ENCODE peak calls at places on chromosomes 5 and 9, in six cellular contexts. D is hepatocyte, N is choroid plexus epithelial cell, P is upper lobe of right lung, G is suprapubic skin, H is MM.1S. C is an unnamed sample.

GRCh38 chr5:139842321-139842720 is 46.7 kb downstream of the PSD2 start:
- DNase-seq in D (no peak), N (no peak), P (peak), G (no peak), H (no peak), C (no peak)

GRCh38 chr5:35229076-35230042 is 928 bp downstream of the PRLR start:
- DNase-seq in D (peak), N (no peak), P (peak), G (no peak), H (peak), C (peak)

GRCh38 chr5:74919487-74919886 is 53.3 kb upstream of the FAM169A start:
- DNase-seq in D (peak), N (peak), P (no peak), G (no peak), H (peak), C (peak)

GRCh38 chr9:121528642-121529041 is 29.0 kb upstream of the GGTA1 start:
- DNase-seq in D (no peak), N (no peak), P (no peak), G (no peak), H (no peak), C (no peak)

GRCh38 chr5:57004800-57005199 is 52.9 kb upstream of the MIER3 start:
- DNase-seq in D (peak), N (no peak), P (no peak), G (no peak), H (no peak), C (no peak)

GRCh38 chr9:114803459-114803858 is 2.4 kb downstream of the TNFSF15 start:
- DNase-seq in D (no peak), N (no peak), P (no peak), G (no peak), H (no peak), C (no peak)

GRCh38 chr5:103927739-103928138 is 365.1 kb upstream of the NUDT12 start:
- DNase-seq in D (no peak), N (no peak), P (no peak), G (no peak), H (no peak), C (no peak)

GRCh38 chr5:176317534-176318374 is 43.8 kb downstream of the KIAA1191 start:
- DNase-seq in D (no peak), N (peak), P (no peak), G (no peak), H (no peak), C (no peak)

GRCh38 chr9:136439550-136440408 is at the start of gene INPP5E:
- DNase-seq in D (peak), N (peak), P (peak), G (no peak), H (peak), C (peak)

GRCh38 chr9:113988951-113989780 is 88.9 kb downstream of the AMBP start:
- DNase-seq in D (no peak), N (no peak), P (no peak), G (no peak), H (no peak), C (no peak)

GRCh38 chr5:153813871-153814270 is 224.8 kb downstream of the FAM114A2 start:
- DNase-seq in D (no peak), N (no peak), P (no peak), G (no peak), H (no peak), C (no peak)

GRCh38 chr9:136326061-136326776 is 1.1 kb upstream of the GPSM1 start:
- DNase-seq in D (peak), N (peak), P (no peak), G (no peak), H (no peak), C (no peak)

GRCh38 chr5:141877478-141878185 is 578 bp downstream of the PCDH1 start:
- DNase-seq in D (peak), N (no peak), P (peak), G (no peak), H (peak), C (no peak)

GRCh38 chr5:123209163-123210013 is 120.3 kb downstream of the PRDM6 start:
- DNase-seq in D (peak), N (peak), P (no peak), G (no peak), H (no peak), C (peak)

GRCh38 chr9:93122721-93123221 is 11.3 kb downstream of the NINJ1 start:
- DNase-seq in D (peak), N (no peak), P (peak), G (peak), H (no peak), C (no peak)

GRCh38 chr5:171433952-171434676 is 14.7 kb downstream of the FGF18 start:
- DNase-seq in D (no peak), N (no peak), P (no peak), G (no peak), H (no peak), C (no peak)

GRCh38 chr5:173638631-173639030 is 22.2 kb upstream of the BOD1 start:
- DNase-seq in D (no peak), N (no peak), P (no peak), G (peak), H (no peak), C (no peak)

GRCh38 chr9:105191508-105192118 is 52.8 kb upstream of the SLC44A1 start:
- DNase-seq in D (no peak), N (peak), P (no peak), G (no peak), H (peak), C (peak)

GRCh38 chr5:91469517-91470165 is 86.5 kb upstream of the ARRDC3 start:
- DNase-seq in D (peak), N (peak), P (no peak), G (no peak), H (no peak), C (no peak)

GRCh38 chr9:37565661-37566618 is 10.2 kb downstream of the FBXO10 start:
- DNase-seq in D (no peak), N (no peak), P (no peak), G (no peak), H (no peak), C (peak)

GRCh38 chr5:168681556-168682183 is 102.5 kb upstream of the PANK3 start:
- DNase-seq in D (peak), N (peak), P (no peak), G (no peak), H (no peak), C (no peak)

GRCh38 chr5:138360941-138361452 is 8.5 kb downstream of the KDM3B start:
- DNase-seq in D (no peak), N (no peak), P (no peak), G (no peak), H (no peak), C (no peak)

GRCh38 chr5:107589520-107590193 is 81.1 kb downstream of the EFNA5 start:
- DNase-seq in D (no peak), N (no peak), P (no peak), G (no peak), H (no peak), C (no peak)

GRCh38 chr9:125461501-125462190 is 200.0 kb downstream of the GAPVD1 start:
- DNase-seq in D (no peak), N (no peak), P (no peak), G (no peak), H (no peak), C (no peak)

GRCh38 chr9:137502008-137502913 is 43.1 kb upstream of the NSMF start:
- DNase-seq in D (no peak), N (no peak), P (no peak), G (no peak), H (no peak), C (no peak)

GRCh38 chr9:26551451-26551850 is 341.2 kb downstream of the CAAP1 start:
- DNase-seq in D (no peak), N (no peak), P (no peak), G (no peak), H (no peak), C (no peak)

GRCh38 chr5:34923694-34924461 is 5.5 kb upstream of the DNAJC21 start:
- DNase-seq in D (peak), N (peak), P (no peak), G (no peak), H (no peak), C (peak)

GRCh38 chr5:165157209-165157608 is 1651.8 kb downstream of the MAT2B start:
- DNase-seq in D (no peak), N (no peak), P (no peak), G (no peak), H (no peak), C (no peak)

GRCh38 chr9:28598396-28598795 is 1025.1 kb upstream of the C9orf72 start:
- DNase-seq in D (no peak), N (no peak), P (no peak), G (no peak), H (no peak), C (no peak)

GRCh38 chr5:132000677-132001453 is 10.6 kb downstream of the ACSL6 start:
- DNase-seq in D (no peak), N (no peak), P (peak), G (no peak), H (no peak), C (no peak)

GRCh38 chr9:16092627-16093091 is 539.8 kb downstream of the CCDC171 start:
- DNase-seq in D (peak), N (no peak), P (no peak), G (no peak), H (no peak), C (no peak)

GRCh38 chr9:31740705-31741104 is 643.7 kb upstream of the ACO1 start:
- DNase-seq in D (no peak), N (peak), P (no peak), G (no peak), H (no peak), C (no peak)

GRCh38 chr5:40172721-40173120 is 507.0 kb upstream of the PTGER4 start:
- DNase-seq in D (no peak), N (peak), P (no peak), G (no peak), H (no peak), C (no peak)

GRCh38 chr5:170623576-170624181 is 119.9 kb downstream of the KCNIP1 start:
- DNase-seq in D (peak), N (peak), P (peak), G (no peak), H (peak), C (peak)

GRCh38 chr9:132645711-132646110 is 24.1 kb downstream of the DDX31 start:
- DNase-seq in D (no peak), N (no peak), P (no peak), G (no peak), H (no peak), C (no peak)

GRCh38 chr9:86639899-86640379 is 285.7 kb upstream of the TUT7 start:
- DNase-seq in D (peak), N (no peak), P (no peak), G (no peak), H (no peak), C (no peak)

DNA sequence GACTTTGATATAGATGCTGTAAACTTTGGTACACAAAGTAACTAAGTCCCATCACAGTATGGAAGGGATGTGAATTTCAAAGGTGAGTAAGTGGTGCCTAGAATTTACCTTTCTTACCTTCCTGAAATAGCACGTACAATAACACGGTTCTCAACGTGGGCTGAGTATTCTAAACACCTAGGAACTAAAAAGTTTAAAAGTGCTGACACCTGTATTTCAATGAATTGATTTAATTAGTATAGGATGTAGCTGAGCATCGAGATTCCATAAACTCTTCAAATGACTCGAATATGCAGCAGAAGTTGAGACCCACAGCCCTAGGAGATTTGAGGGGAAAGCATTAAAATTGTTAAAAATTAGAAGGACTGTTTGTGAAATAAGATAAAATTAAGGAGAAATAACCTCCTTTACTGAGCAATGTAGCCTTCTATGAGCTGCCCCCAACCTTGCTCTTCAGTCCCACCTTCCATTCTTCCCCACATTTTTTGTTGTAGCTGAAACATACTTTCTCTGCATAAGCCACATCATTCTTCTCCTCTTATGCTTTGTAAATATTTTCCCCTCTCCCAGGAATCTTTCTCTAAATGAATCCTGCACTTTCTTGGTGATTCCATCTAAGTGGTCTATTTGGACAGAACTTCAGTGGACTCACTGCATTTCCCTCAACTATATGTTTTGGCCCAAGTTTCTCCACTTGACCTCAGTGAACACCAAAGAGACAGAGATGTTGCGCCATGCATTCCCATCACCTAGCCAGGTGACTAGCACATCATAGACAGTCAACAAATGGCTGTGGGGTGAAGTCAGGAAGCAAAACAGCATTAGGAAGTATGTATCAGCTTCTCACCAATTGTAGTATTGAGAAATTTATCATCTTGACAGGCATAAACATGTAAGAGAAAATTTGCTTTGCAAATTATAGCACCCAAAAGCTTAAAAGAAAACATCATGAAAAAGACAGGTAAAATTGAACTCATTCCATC is 156.5 kb upstream of the TAS2R1 start:
- DNase-seq in D (no peak), N (no peak), P (no peak), G (no peak), H (no peak), C (no peak)
- H3K4me3 ChIP-seq in D (no peak), N (no peak), P (no peak), G (no peak), H (no peak), C (no peak)

GRCh38 chr5:144487207-144487606 is 316.5 kb downstream of the KCTD16 start:
- DNase-seq in D (no peak), N (no peak), P (no peak), G (no peak), H (no peak), C (no peak)
- TF ChIP-seq CTCF in D (no peak), N (peak), P (no peak), G (no peak), H (no peak), C (peak)

GRCh38 chr5:117405197-117405596 is 830.6 kb upstream of the SEMA6A start:
- DNase-seq in D (no peak), N (no peak), P (no peak), G (no peak), H (no peak), C (no peak)
- H3K4me3 ChIP-seq in D (no peak), N (no peak), P (no peak), G (no peak), H (no peak), C (no peak)

GRCh38 chr9:97766610-97767009 is 69.5 kb upstream of the XPA start:
- DNase-seq in D (no peak), N (no peak), P (no peak), G (no peak), H (no peak), C (no peak)

GRCh38 chr9:97770808-97771372 is 73.8 kb upstream of the XPA start:
- DNase-seq in D (no peak), N (no peak), P (no peak), G (no peak), H (no peak), C (no peak)

GRCh38 chr9:97767891-97768290 is 70.8 kb upstream of the XPA start:
- DNase-seq in D (no peak), N (no peak), P (no peak), G (no peak), H (no peak), C (no peak)

GRCh38 chr9:97768731-97769130 is 71.6 kb upstream of the XPA start:
- DNase-seq in D (no peak), N (peak), P (no peak), G (no peak), H (no peak), C (no peak)

DNA sequence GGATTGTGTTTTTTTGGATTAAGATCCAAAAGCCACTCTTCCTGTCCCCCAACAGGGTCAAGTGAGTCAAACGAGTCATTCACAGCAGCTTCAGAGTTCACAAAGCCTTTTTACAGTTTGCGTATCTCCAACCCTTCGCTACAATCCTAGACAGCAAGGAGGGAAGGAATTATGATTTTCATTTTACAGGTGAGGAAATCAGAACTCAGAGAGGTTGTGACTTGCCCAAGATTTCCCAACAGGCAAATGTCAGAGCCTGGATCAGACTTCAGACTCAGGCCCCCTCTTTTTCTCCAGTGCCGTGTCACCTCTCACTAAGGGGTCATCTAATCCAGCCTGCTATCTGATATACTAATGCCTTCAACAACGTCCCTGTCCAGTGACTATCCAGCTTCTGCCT is 72.1 kb upstream of the XPA start:
- DNase-seq in D (no peak), N (no peak), P (no peak), G (no peak), H (no peak), C (no peak)
- TF ChIP-seq CTCF in D (no peak), N (no peak), P (no peak), G (no peak), H (no peak), C (no peak)

GRCh38 chr9:6230037-6230778 is 14.6 kb downstream of the IL33 start:
- DNase-seq in D (peak), N (peak), P (no peak), G (no peak), H (no peak), C (no peak)

GRCh38 chr9:6224393-6225154 is 9.0 kb downstream of the IL33 start:
- DNase-seq in D (no peak), N (no peak), P (no peak), G (no peak), H (no peak), C (no peak)

GRCh38 chr9:6229604-6230003 is 14.0 kb downstream of the IL33 start:
- DNase-seq in D (peak), N (peak), P (no peak), G (no peak), H (no peak), C (no peak)

GRCh38 chr9:6229186-6229585 is 13.6 kb downstream of the IL33 start:
- DNase-seq in D (no peak), N (no peak), P (no peak), G (no peak), H (no peak), C (no peak)

GRCh38 chr9:6226696-6227095 is 11.1 kb downstream of the IL33 start:
- DNase-seq in D (no peak), N (peak), P (no peak), G (no peak), H (no peak), C (peak)
- H3K4me3 ChIP-seq in D (no peak), N (no peak), P (no peak), G (no peak), H (no peak), C (no peak)

GRCh38 chr5:95887977-95888376 is 65.5 kb upstream of the GLRX start:
- DNase-seq in D (peak), N (no peak), P (no peak), G (no peak), H (no peak), C (no peak)

GRCh38 chr5:95895223-95895622 is 66.4 kb downstream of the ELL2 start:
- DNase-seq in D (no peak), N (no peak), P (no peak), G (no peak), H (no peak), C (no peak)

GRCh38 chr5:95891499-95891898 is 69.0 kb upstream of the GLRX start:
- DNase-seq in D (no peak), N (no peak), P (no peak), G (no peak), H (no peak), C (no peak)

GRCh38 chr5:95895771-95896170 is 65.9 kb downstream of the ELL2 start:
- DNase-seq in D (no peak), N (no peak), P (no peak), G (no peak), H (no peak), C (no peak)

GRCh38 chr5:95892784-95893354 is 68.8 kb downstream of the ELL2 start:
- DNase-seq in D (peak), N (peak), P (no peak), G (no peak), H (peak), C (peak)
- TF ChIP-seq CTCF in D (peak), N (peak), P (peak), G (no peak), H (peak), C (peak)

DNA sequence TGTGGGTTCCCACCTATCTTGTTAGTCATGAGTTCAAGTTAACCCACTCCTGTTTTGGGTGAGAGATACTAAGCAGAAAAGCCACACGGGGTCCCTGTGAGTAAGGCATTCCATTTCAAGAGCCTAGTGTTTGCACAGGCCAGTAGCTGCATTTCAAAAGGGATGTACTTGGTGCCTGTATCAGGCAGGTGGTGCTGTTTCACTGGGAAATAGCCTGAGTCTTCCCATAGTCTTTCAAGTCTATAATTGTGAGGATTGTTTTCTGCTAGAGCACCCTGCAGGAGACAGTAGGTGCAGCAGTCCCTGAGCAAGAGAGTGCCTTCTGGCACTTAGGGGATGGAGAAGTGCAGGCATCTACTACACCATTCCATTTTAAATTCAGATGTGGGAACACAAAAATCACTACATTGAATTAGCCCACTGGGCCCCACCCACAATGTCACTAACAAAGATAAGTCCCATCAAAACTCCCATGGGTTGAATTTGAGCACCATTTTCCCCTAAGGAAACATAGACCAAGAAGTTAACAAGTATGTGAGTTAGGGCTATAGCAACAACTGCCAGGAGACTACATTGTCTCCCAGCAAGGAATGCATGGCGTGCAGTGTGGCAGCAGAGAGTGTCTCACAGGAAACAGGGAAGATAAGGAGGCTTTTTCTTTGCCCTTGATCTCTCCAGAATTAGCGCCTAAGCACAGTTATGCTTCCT is 263.2 kb downstream of the COX7C start:
- DNase-seq in D (peak), N (peak), P (no peak), G (no peak), H (peak), C (peak)
- H3K4me3 ChIP-seq in D (no peak), N (no peak), P (no peak), G (no peak), H (no peak), C (no peak)

C was measured in GM12865.